ENCODE peak calls at places on chromosomes 2 and 18, in five cellular contexts. H is NCI-H526; A is stimulated activated naive CD8-positive, alpha-beta T cell treated with anti-CD3 and anti-CD28 coated beads, Interleukin-15, amount 100 ng/mL, for 72 hours; Q is AG20443; W is endothelial cell. F is an unnamed sample.

GRCh38 chr2:85132834-85133637 is at the start of gene TCF7L1:
- DNase-seq in W (peak; percentile 96), H (peak; percentile 74), A (peak; percentile 40), Q (peak; percentile 95), F (no peak)

GRCh38 chr18:63837556-63837955 is 49.9 kb upstream of the SERPINB2 start:
- DNase-seq in W (no peak), Q (no peak), A (no peak), H (no peak), F (no peak)

GRCh38 chr2:111168528-111168929 is 47.8 kb downstream of the BCL2L11 start:
- DNase-seq in A (peak; percentile 57), H (no peak), Q (peak; percentile 87), W (no peak), F (peak; percentile 53)

GRCh38 chr2:172869861-172870260 is 134.2 kb downstream of the RAPGEF4 start:
- DNase-seq in Q (no peak), W (no peak), H (no peak), A (no peak), F (peak; percentile 16)

GRCh38 chr2:148989882-148990493 is 48.5 kb upstream of the LYPD6B start:
- DNase-seq in Q (peak; percentile 83), A (peak; percentile 41), H (peak; percentile 85), W (peak; percentile 46), F (peak; percentile 56)

GRCh38 chr2:128003463-128003862 is 24.4 kb downstream of the SAP130 start:
- DNase-seq in W (no peak), A (no peak), Q (no peak), H (no peak), F (no peak)

GRCh38 chr2:216465580-216466197 is 33.0 kb upstream of the RPL37A start:
- DNase-seq in H (no peak), W (no peak), Q (peak; percentile 30), A (no peak), F (no peak)

GRCh38 chr2:74740395-74741075 is 86.5 kb downstream of the SEMA4F start:
- DNase-seq in A (no peak), W (no peak), Q (peak; percentile 96), H (no peak), F (peak; percentile 82)

GRCh38 chr2:191404568-191404991 is 159.4 kb downstream of the MYO1B start:
- DNase-seq in W (no peak), A (no peak), Q (no peak), H (no peak), F (peak; percentile 91)

GRCh38 chr2:3127710-3128109 is 249.9 kb downstream of the EIPR1 start:
- DNase-seq in H (no peak), W (no peak), A (no peak), Q (no peak), F (no peak)

GRCh38 chr18:77512152-77512551 is 262.5 kb downstream of the GALR1 start:
- DNase-seq in H (no peak), Q (no peak), A (no peak), W (no peak), F (no peak)

GRCh38 chr18:58378980-58379379 is 249.9 kb downstream of the ALPK2 start:
- DNase-seq in Q (no peak), H (no peak), A (no peak), W (no peak), F (no peak)

GRCh38 chr2:161332568-161332967 is 24.3 kb downstream of the PSMD14 start:
- DNase-seq in W (no peak), Q (no peak), H (no peak), A (no peak), F (no peak)

GRCh38 chr18:57210101-57210661 is 63.3 kb downstream of the BOD1L2 start:
- DNase-seq in Q (peak; percentile 94), W (peak; percentile 43), H (no peak), A (no peak), F (peak; percentile 73)

GRCh38 chr18:23191952-23192662 is 56.8 kb downstream of the CABLES1 start:
- DNase-seq in Q (peak; percentile 27), A (no peak), W (peak; percentile 59), H (no peak), F (no peak)

GRCh38 chr2:72153026-72153791 is 5.5 kb upstream of the CYP26B1 start:
- DNase-seq in Q (peak; percentile 4), H (no peak), W (no peak), A (no peak), F (no peak)

GRCh38 chr2:197946562-197946961 is 142.2 kb downstream of the PLCL1 start:
- DNase-seq in Q (no peak), A (no peak), W (no peak), H (no peak), F (no peak)